ENCODE peak calls at places on chromosomes 1 and 21, in ten cellular contexts. Q is fibroblast of lung; H is neural progenitor cell; X is cardiac muscle cell; S is uterus; I is mesendoderm; Y is H9; O is Karpas-422; D is CD8-positive, alpha-beta memory T cell; V is esophagus squamous epithelium. R is an unnamed sample. For H3K4me1 and H3K27me3, the result is how much of the 10 kb centered on the place peaks cover.

GRCh38 chr1:18922319-18922726 is 20.0 kb upstream of the ALDH4A1 start:
- DNase-seq in Q (peak), H (peak), X (peak), S (peak), I (no peak), Y (no peak), O (no peak), D (no peak), V (no peak), R (peak)

GRCh38 chr1:233424727-233425222 is 97.3 kb downstream of the MAP3K21 start:
- DNase-seq in Q (peak), H (no peak), X (no peak), S (no peak), I (no peak), Y (no peak), O (no peak), D (no peak), V (no peak), R (no peak)

GRCh38 chr1:170668301-170668789 is 4.4 kb downstream of the PRRX1 start:
- DNase-seq in Q (peak), H (peak), X (no peak), S (peak), I (peak), Y (peak), O (no peak), D (no peak), V (no peak), R (peak)

GRCh38 chr1:31984419-31985347 is 29.0 kb upstream of the KHDRBS1 start:
- DNase-seq in Q (peak), H (no peak), X (peak), S (no peak), I (no peak), Y (no peak), O (no peak), D (no peak), V (no peak), R (no peak)

GRCh38 chr21:37338671-37339526 is 27.7 kb upstream of the DYRK1A start:
- DNase-seq in Q (peak), H (no peak), X (peak), S (peak), I (peak), Y (no peak), O (no peak), D (no peak), V (no peak), R (peak)

GRCh38 chr1:111471012-111471411 is 2.8 kb upstream of the C1orf162 start:
- DNase-seq in Q (no peak), H (no peak), X (no peak), S (no peak), I (no peak), Y (no peak), O (peak), D (peak), V (peak), R (peak)

GRCh38 chr21:36699546-36700294 is 805 bp downstream of the SIM2 start:
- DNase-seq in Q (no peak), H (peak), X (no peak), S (no peak), I (peak), Y (no peak), O (no peak), D (no peak), V (no peak), R (no peak)

GRCh38 chr1:109446236-109446635 is 20.0 kb upstream of the PSMA5 start:
- DNase-seq in Q (no peak), H (no peak), X (no peak), S (no peak), I (no peak), Y (no peak), O (no peak), D (no peak), V (no peak), R (no peak)

GRCh38 chr1:109112056-109112651 is 1.8 kb upstream of the ELAPOR1 start:
- DNase-seq in Q (peak), H (no peak), X (no peak), S (no peak), I (peak), Y (no peak), O (peak), D (no peak), V (no peak), R (no peak)

GRCh38 chr1:17403081-17403480 is 31.1 kb downstream of the PADI6 start:
- DNase-seq in Q (no peak), H (no peak), X (no peak), S (no peak), I (no peak), Y (no peak), O (no peak), D (no peak), V (no peak), R (no peak)

GRCh38 chr1:220281159-220281574 is 8.9 kb upstream of the RAB3GAP2 start:
- DNase-seq in Q (peak), H (peak), X (no peak), S (no peak), I (peak), Y (no peak), O (peak), D (no peak), V (no peak), R (no peak)

GRCh38 chr21:39053126-39053525 is 130.1 kb downstream of the PSMG1 start:
- DNase-seq in Q (no peak), H (no peak), X (no peak), S (no peak), I (no peak), Y (no peak), O (peak), D (no peak), V (no peak), R (no peak)
- H3K4me1 ChIP-seq in Q (under half), H (under half), X (under half), S (under half), I (under half), Y (under half), O (under half), D (under half), V (under half), R (under half)

GRCh38 chr21:33368124-33368523 is 35.1 kb upstream of the IFNGR2 start:
- DNase-seq in Q (no peak), H (no peak), X (no peak), S (no peak), I (no peak), Y (no peak), O (peak), D (no peak), V (no peak), R (no peak)

GRCh38 chr21:33362044-33362555 is 37.3 kb downstream of the IFNAR1 start:
- DNase-seq in Q (no peak), H (peak), X (peak), S (no peak), I (peak), Y (peak), O (peak), D (peak), V (peak), R (no peak)

GRCh38 chr21:33368576-33368975 is 34.6 kb upstream of the IFNGR2 start:
- DNase-seq in Q (no peak), H (no peak), X (no peak), S (no peak), I (no peak), Y (peak), O (no peak), D (no peak), V (no peak), R (no peak)

GRCh38 chr21:33367309-33367973 is 35.8 kb upstream of the IFNGR2 start:
- DNase-seq in Q (no peak), H (peak), X (no peak), S (no peak), I (peak), Y (peak), O (no peak), D (no peak), V (no peak), R (no peak)

GRCh38 chr21:33364830-33365229 is 38.4 kb upstream of the IFNGR2 start:
- DNase-seq in Q (no peak), H (no peak), X (no peak), S (no peak), I (no peak), Y (no peak), O (no peak), D (no peak), V (no peak), R (no peak)
- H3K27me3 ChIP-seq in Q (under half), H (under half), X (under half), S (under half), I (under half), Y (under half), O (under half), D (under half), V (under half), R (under half)

DNA sequence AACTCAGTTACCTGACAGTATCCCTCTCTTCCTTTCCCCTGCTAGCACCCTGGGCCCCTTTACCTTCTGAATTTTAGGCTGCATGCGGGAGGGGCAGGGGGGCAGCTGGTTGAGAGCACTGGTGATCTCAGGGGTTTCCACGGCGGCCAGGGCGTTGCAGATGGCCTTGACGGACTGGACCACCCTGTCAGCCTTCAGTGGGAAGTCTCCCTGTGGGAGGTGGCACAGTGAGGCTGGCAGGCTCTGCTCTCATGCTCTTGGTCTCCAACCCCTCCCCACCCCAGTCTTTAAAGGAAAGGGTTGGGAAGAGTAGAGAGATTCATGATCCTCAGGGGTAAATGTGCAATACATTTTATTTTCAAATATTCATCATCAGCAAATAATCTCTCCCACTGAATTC is 36.9 kb downstream of the PIK3C2B start:
- DNase-seq in Q (no peak), H (no peak), X (no peak), S (no peak), I (no peak), Y (no peak), O (no peak), D (no peak), V (no peak), R (no peak)
- H3K4me1 ChIP-seq in Q (under half), H (half or more), X (under half), S (under half), I (under half), Y (under half), O (under half), D (under half), V (under half), R (under half)

GRCh38 chr1:210234254-210234747 is 1.7 kb downstream of the SERTAD4 start:
- DNase-seq in Q (no peak), H (no peak), X (no peak), S (peak), I (peak), Y (peak), O (no peak), D (no peak), V (no peak), R (peak)
- H3K27me3 ChIP-seq in Q (under half), H (half or more), X (half or more), S (under half), I (under half), Y (under half), O (under half), D (under half), V (under half), R (under half)

DNA sequence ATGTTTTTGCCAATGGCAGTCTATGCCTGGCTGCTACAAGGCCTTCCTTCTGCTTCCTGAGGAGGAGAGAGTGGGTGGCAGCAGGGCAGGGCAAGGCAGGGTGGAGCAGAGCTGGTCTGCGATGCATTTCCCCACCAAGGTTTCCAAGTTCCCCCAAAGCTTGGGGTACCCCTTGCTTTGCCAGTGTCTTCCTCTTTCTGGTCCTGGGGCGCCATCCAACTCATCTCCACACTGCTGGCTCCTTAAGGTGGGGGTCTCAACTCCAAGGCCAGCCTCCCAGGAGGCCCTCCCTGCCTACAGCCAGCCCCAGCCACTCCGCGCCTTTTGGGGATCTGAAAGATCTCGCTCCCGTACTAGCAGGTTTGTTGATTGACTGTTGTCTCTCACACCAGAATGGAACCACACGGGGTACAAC is 3.9 kb upstream of the SKI start:
- DNase-seq in Q (no peak), H (no peak), X (no peak), S (no peak), I (no peak), Y (no peak), O (no peak), D (no peak), V (no peak), R (no peak)
- H3K4me1 ChIP-seq in Q (under half), H (under half), X (under half), S (under half), I (under half), Y (under half), O (under half), D (under half), V (under half), R (under half)

DNA sequence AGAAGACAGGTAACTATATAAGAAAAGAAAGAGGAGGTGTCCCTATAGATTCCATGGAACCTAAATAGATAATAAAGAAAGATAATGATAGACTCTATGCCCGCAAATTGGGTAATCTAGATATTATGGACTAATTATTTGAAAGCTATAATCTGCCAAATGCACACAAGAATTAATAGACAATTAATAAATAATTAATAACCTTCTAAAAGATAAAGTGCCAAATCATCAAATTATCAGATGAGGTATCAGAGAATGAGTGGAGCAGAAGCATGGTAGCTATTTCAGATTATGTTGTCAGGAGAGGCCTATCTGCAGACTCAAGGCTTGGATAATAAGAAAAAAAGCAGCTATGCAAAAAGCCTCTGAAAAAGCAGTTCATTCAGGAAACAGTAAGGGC is 1120.8 kb downstream of the PLA2G4A start:
- DNase-seq in Q (no peak), H (no peak), X (no peak), S (no peak), I (no peak), Y (no peak), O (no peak), D (no peak), V (no peak), R (no peak)
- H3K27me3 ChIP-seq in Q (under half), H (under half), X (under half), S (under half), I (under half), Y (under half), O (under half), D (under half), V (under half), R (under half)

DNA sequence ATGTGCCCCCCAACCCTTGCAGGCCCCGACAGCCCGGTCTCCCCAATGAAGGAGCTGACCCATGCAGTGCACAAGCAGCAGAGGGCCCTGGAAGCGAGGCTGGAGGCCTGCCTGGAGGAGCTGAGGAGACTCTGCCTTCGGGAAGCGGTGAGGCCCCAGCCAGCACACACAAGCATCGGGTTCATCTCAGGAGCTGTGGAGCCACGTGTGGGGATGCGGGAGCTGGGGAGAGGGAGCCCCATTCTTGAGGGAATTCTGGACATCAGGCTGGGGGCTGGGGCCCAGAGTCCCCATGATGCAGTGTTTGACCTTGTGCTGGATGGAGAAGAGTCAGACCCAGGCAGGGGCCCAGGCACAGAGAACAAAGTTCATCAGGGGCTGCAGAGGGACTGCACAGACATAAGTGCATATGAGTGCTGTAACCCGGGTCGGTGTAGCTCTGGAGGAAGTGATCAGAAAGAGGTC is 4.8 kb downstream of the INAVA start:
- DNase-seq in Q (no peak), H (no peak), X (no peak), S (no peak), I (no peak), Y (no peak), O (no peak), D (no peak), V (no peak), R (no peak)
- H3K4me1 ChIP-seq in Q (under half), H (under half), X (under half), S (under half), I (under half), Y (under half), O (under half), D (under half), V (under half), R (under half)

R was measured in psoas muscle.